ENCODE peak calls at places on chromosomes 6 and 20, in six cellular contexts. K, D, F, Q, A and S are unnamed samples.

GRCh38 chr6:85483041-85483700 is 33.3 kb downstream of the NT5E start:
- DNase-seq in K (peak; percentile 55), D (peak; percentile 79), F (peak; percentile 64), Q (peak; percentile 80), A (peak; percentile 71), S (peak; percentile 65)

GRCh38 chr6:43768983-43769525 is 957 bp upstream of the VEGFA start:
- DNase-seq in K (no peak), D (no peak), F (peak; percentile 87), Q (peak; percentile 91), A (peak; percentile 91), S (no peak)

GRCh38 chr20:49286689-49287551 is 9.1 kb upstream of the ZNFX1 start:
- DNase-seq in K (peak; percentile 80), D (no peak), F (no peak), Q (no peak), A (peak; percentile 36), S (no peak)

GRCh38 chr6:53493635-53494025 is 51.3 kb downstream of the GCLC start:
- DNase-seq in K (no peak), D (no peak), F (no peak), Q (no peak), A (peak; percentile 63), S (no peak)

GRCh38 chr20:64069614-64070243 is 6.7 kb downstream of the TCEA2 start:
- DNase-seq in K (no peak), D (no peak), F (no peak), Q (no peak), A (no peak), S (no peak)

GRCh38 chr6:34646714-34647113 is 49.9 kb downstream of the ILRUN start:
- DNase-seq in K (no peak), D (no peak), F (no peak), Q (no peak), A (no peak), S (no peak)

GRCh38 chr20:54382419-54382818 is 93.0 kb upstream of the DOK5 start:
- DNase-seq in K (no peak), D (no peak), F (no peak), Q (no peak), A (no peak), S (no peak)

GRCh38 chr6:36130672-36131516 is 581 bp downstream of the MAPK13 start:
- DNase-seq in K (no peak), D (peak; percentile 71), F (no peak), Q (no peak), A (no peak), S (peak; percentile 27)

GRCh38 chr20:44709380-44709779 is 5.8 kb upstream of the CCN5 start:
- DNase-seq in K (no peak), D (no peak), F (no peak), Q (no peak), A (no peak), S (no peak)

GRCh38 chr6:169168706-169169105 is 84.9 kb downstream of the THBS2 start:
- DNase-seq in K (no peak), D (no peak), F (no peak), Q (no peak), A (no peak), S (no peak)

GRCh38 chr6:34606477-34607130 is 50.5 kb upstream of the SPDEF start:
- DNase-seq in K (no peak), D (no peak), F (no peak), Q (no peak), A (no peak), S (no peak)

GRCh38 chr6:45105170-45105820 is 222.8 kb upstream of the RUNX2 start:
- DNase-seq in K (no peak), D (no peak), F (no peak), Q (no peak), A (peak; percentile 17), S (no peak)

GRCh38 chr6:15501806-15502450 is 160.9 kb downstream of the DTNBP1 start:
- DNase-seq in K (no peak), D (peak; percentile 50), F (peak; percentile 68), Q (peak; percentile 59), A (peak; percentile 81), S (no peak)

GRCh38 chr20:15378151-15378550 is 1040.7 kb upstream of the FLRT3 start:
- DNase-seq in K (peak; percentile 5), D (no peak), F (no peak), Q (no peak), A (no peak), S (no peak)

GRCh38 chr6:98824907-98825601 is 9.3 kb upstream of the POU3F2 start:
- DNase-seq in K (no peak), D (no peak), F (no peak), Q (no peak), A (no peak), S (no peak)

GRCh38 chr6:72824833-72825232 is 203.0 kb downstream of the KCNQ5 start:
- DNase-seq in K (no peak), D (no peak), F (no peak), Q (no peak), A (no peak), S (no peak)

GRCh38 chr6:72826033-72826432 is 204.2 kb downstream of the KCNQ5 start:
- DNase-seq in K (no peak), D (no peak), F (no peak), Q (no peak), A (peak; percentile 77), S (no peak)

GRCh38 chr6:72826744-72827438 is 205.0 kb downstream of the KCNQ5 start:
- DNase-seq in K (no peak), D (no peak), F (no peak), Q (no peak), A (peak; percentile 59), S (no peak)

GRCh38 chr6:72822691-72823090 is 200.8 kb downstream of the KCNQ5 start:
- DNase-seq in K (no peak), D (no peak), F (no peak), Q (no peak), A (no peak), S (no peak)

DNA sequence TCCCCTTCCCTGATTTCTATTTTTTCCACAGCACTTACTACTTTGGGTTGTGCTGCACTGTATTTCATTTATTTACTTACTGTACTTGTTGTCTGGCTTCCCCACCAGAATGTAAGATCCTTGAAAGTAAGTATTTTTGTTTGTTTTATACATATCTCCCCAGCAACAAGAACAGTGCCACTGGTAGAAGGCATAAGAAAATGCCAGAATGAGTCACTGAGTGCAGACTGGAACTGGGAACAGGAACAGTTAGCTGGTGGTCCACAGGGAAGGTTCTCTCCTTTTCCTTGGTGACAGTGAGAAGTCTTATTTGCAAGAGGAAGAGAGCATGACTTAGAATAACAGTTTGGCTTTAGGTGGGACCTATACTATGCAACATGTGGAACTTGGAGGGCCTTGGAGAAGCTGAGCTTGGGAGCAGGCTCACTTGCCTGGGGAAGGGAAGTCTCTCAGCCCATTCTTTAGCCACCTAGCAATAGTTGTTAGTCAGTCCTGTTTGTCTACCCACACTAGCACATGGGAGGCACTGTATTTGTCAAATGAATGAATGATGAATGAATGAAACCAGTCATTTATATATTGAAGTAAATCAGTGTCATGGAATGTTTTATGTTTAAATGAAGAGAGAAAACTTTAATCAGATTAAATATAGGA is 203.5 kb downstream of the KCNQ5 start:
- DNase-seq in K (peak; percentile 32), D (no peak), F (no peak), Q (no peak), A (peak; percentile 69), S (no peak)
- H3K4me1 ChIP-seq in K (no peaks in the 10 kb centered on the region), D (no peaks in the 10 kb centered on the region), F (no peaks in the 10 kb centered on the region), Q (no peaks in the 10 kb centered on the region), A (peaks cover 2% of the 10 kb centered on the region), S (no peaks in the 10 kb centered on the region)

GRCh38 chr6:135185483-135185882 is 4.4 kb downstream of the MYB start:
- DNase-seq in K (no peak), D (no peak), F (no peak), Q (no peak), A (no peak), S (peak; percentile 50)

GRCh38 chr6:135182993-135183531 is 2.0 kb downstream of the MYB start:
- DNase-seq in K (no peak), D (no peak), F (no peak), Q (no peak), A (no peak), S (peak; percentile 46)

GRCh38 chr6:135182120-135182992 is 1.2 kb downstream of the MYB start:
- DNase-seq in K (peak; percentile 4), D (peak; percentile 53), F (no peak), Q (no peak), A (no peak), S (no peak)

GRCh38 chr6:135181333-135182119 is 418 bp downstream of the MYB start:
- DNase-seq in K (peak; percentile 10), D (no peak), F (no peak), Q (no peak), A (no peak), S (no peak)

GRCh38 chr6:135183532-135184440 is 2.7 kb downstream of the MYB start:
- DNase-seq in K (peak; percentile 64), D (peak; percentile 61), F (no peak), Q (no peak), A (peak; percentile 28), S (peak; percentile 40)
- H3K4me3 ChIP-seq in K (peak overlapping the region; percentile 94), D (peak overlapping the region; percentile 53), F (peak overlapping the region; percentile 41), Q (peak overlapping the region; percentile 47), A (no peak overlapping the region), S (peak overlapping the region; percentile 52)

GRCh38 chr6:144285798-144286502 is 815 bp downstream of the UTRN start:
- DNase-seq in K (peak; percentile 59), D (peak; percentile 61), F (peak; percentile 90), Q (peak; percentile 68), A (peak; percentile 30), S (peak; percentile 68)
- TF ChIP-seq POLR2A in K (no peak), D (no peak), F (peak; percentile 41), Q (no peak), A (no peak), S (no peak)

DNA sequence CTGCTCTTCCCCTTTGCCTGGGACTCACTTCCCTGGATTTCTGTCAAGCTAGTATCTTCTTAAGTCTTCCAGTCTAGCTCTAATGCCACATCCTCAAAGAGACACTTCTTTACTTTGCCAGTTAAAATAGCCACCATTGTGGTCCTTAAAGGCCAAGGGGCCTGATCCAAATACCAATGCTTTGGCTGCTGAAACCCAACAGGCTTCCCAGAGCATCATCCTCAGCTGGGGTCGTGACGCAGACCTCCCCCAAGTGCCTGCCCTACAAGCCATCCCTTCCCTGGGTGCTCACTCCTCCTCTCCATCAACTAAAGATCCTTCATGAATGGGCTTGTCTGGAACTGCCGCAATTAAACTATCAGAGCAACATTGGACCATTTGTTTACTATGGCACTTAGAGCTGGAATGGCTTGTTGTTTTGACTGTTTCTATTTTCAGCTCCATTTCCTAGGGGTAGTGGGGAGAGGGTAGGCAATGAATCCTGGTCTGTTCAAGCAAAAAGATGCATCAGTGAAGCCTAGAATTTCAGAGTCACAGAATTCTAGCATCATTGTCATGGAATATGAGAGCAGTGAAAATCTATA is 79.6 kb upstream of the SIRPA start:
- DNase-seq in K (no peak), D (no peak), F (no peak), Q (no peak), A (no peak), S (no peak)
- H3K4me1 ChIP-seq in K (peaks cover 60% of the 10 kb centered on the region), D (peaks cover 32% of the 10 kb centered on the region), F (peaks cover 35% of the 10 kb centered on the region), Q (no peaks in the 10 kb centered on the region), A (peaks cover 50% of the 10 kb centered on the region), S (peaks cover 5% of the 10 kb centered on the region)